ENCODE peak calls at places on chromosomes 7 and 10, in nine cellular contexts. X is CD8-positive, alpha-beta T cell; S is thoracic aorta; W is HFF-Myc; Y is GM12864; V is fibroblast of pulmonary artery; C is endothelial cell of umbilical vein; I is astrocyte of the spinal cord; Z is IMR-90. N is an unnamed sample.
A peak's percentile ranks its signal among the peaks of the same experiment; 100 is the strongest.

GRCh38 chr7:148303295-148304013 is 287.1 kb upstream of the C7orf33 start:
- DNase-seq in Y (no peak), W (no peak), X (no peak), C (no peak), I (peak; percentile 78), V (peak; percentile 67), S (peak; percentile 25), Z (no peak), N (peak; percentile 32)

GRCh38 chr10:109922353-109922975 is 847 bp downstream of the XPNPEP1 start:
- DNase-seq in X (no peak), W (no peak), V (no peak), Y (no peak), I (no peak), C (peak; percentile 10), Z (no peak), S (no peak), N (no peak)

GRCh38 chr7:29384277-29384676 is 179.4 kb upstream of the PRR15 start:
- DNase-seq in Y (no peak), X (no peak), I (no peak), C (no peak), Z (no peak), S (no peak), W (no peak), V (no peak), N (no peak)

GRCh38 chr7:134024729-134025128 is 102.4 kb upstream of the LRGUK start:
- DNase-seq in Z (peak; percentile 60), Y (no peak), W (no peak), S (no peak), V (peak; percentile 21), C (no peak), X (no peak), I (no peak), N (no peak)

GRCh38 chr7:112101083-112101846 is 104.9 kb downstream of the DOCK4 start:
- DNase-seq in X (no peak), C (no peak), Y (no peak), V (no peak), I (no peak), S (no peak), W (no peak), Z (no peak), N (no peak)

GRCh38 chr10:5094265-5095205 is at the start of gene AKR1C3:
- DNase-seq in I (peak; percentile 52), Z (peak; percentile 65), Y (no peak), C (peak; percentile 83), V (peak; percentile 89), S (no peak), X (no peak), W (peak; percentile 29), N (no peak)

GRCh38 chr7:15330943-15331342 is 230.9 kb downstream of the AGMO start:
- DNase-seq in C (no peak), I (no peak), X (no peak), V (no peak), S (no peak), W (no peak), Z (no peak), Y (no peak), N (no peak)

GRCh38 chr7:561631-562393 is 42.2 kb upstream of the PDGFA start:
- DNase-seq in X (no peak), S (no peak), C (no peak), W (no peak), Y (no peak), I (no peak), V (no peak), Z (no peak), N (peak; percentile 70)

GRCh38 chr7:84492565-84493034 is 298.0 kb upstream of the SEMA3A start:
- DNase-seq in C (no peak), W (peak; percentile 91), V (no peak), S (no peak), X (no peak), Z (no peak), I (no peak), Y (no peak), N (no peak)

GRCh38 chr7:77331938-77332695 is 84.0 kb downstream of the GSAP start:
- DNase-seq in V (peak; percentile 95), C (peak; percentile 93), Y (peak; percentile 90), I (peak; percentile 89), S (peak; percentile 60), X (no peak), Z (peak; percentile 92), W (peak; percentile 91), N (peak; percentile 63)

GRCh38 chr7:142862401-142863400 is 7.8 kb downstream of the EPHB6 start:
- DNase-seq in C (no peak), Y (no peak), I (no peak), X (no peak), V (no peak), W (no peak), Z (no peak), S (no peak), N (no peak)

GRCh38 chr7:142859411-142859810 is 4.5 kb downstream of the EPHB6 start:
- DNase-seq in S (no peak), W (no peak), X (no peak), Z (no peak), I (no peak), C (no peak), Y (no peak), V (no peak), N (no peak)

GRCh38 chr7:142857625-142858024 is 2.7 kb downstream of the EPHB6 start:
- DNase-seq in Z (no peak), W (no peak), S (no peak), C (no peak), Y (no peak), V (no peak), I (no peak), X (no peak), N (no peak)

GRCh38 chr7:142860968-142861367 is 6.1 kb downstream of the EPHB6 start:
- DNase-seq in V (no peak), C (no peak), W (no peak), I (no peak), Z (no peak), X (no peak), S (no peak), Y (no peak), N (no peak)

GRCh38 chr7:142859829-142860228 is 5.0 kb downstream of the EPHB6 start:
- DNase-seq in I (peak; percentile 56), C (no peak), X (no peak), Z (peak; percentile 2), W (no peak), Y (no peak), S (no peak), V (peak; percentile 66), N (no peak)
- H3K4me3 ChIP-seq in I (no peak overlapping the region), C (no peak overlapping the region), X (no peak overlapping the region), Z (no peak overlapping the region), W (no peak overlapping the region), Y (no peak overlapping the region), S (no peak overlapping the region), V (no peak overlapping the region), N (no peak overlapping the region)

DNA sequence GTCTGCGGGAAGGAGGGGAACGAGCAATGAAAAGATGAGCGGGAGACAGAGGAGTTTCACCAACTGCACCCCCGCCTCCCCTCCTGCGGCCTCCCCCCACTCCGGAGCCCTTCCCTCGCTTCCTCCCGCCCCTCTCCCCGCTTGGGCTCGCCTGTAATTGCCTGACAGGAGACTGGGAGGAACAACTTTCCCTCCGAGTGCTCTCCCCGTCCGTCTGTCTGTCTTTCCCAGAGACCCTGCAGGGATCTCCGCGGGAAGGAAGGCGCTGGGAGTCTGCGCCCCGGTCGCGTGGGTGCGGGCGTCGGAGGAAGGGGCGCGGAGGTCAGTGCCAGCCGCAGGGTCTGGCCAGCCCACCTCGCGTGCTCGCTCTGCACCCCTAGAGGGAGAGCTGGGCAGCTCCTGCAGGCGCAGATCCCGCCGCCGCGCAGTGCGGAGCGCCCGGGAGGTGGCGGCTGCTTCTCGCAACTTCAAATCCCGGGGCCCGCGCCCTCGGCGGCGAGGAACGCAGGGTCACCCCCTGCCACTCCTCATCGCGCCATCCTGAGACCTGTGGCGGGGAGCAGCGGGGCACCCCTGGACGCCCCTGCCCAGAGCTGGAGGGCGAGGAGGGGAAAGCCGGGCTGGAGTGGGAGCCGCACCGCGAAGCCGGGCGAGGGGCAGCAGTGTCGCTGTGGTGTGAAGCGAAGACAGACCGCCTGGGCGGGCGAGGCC is 527 bp upstream of the NRP1 start:
- DNase-seq in Y (no peak), C (peak; percentile 91), Z (peak; percentile 87), I (peak; percentile 94), S (no peak), W (no peak), X (no peak), V (peak; percentile 91), N (no peak)
- TF ChIP-seq CTCF in Y (no peak), C (peak; percentile 57), Z (peak; percentile 62), I (peak; percentile 64), S (peak; percentile 78), W (peak; percentile 50), X (no peak), V (peak; percentile 54), N (peak; percentile 68)

DNA sequence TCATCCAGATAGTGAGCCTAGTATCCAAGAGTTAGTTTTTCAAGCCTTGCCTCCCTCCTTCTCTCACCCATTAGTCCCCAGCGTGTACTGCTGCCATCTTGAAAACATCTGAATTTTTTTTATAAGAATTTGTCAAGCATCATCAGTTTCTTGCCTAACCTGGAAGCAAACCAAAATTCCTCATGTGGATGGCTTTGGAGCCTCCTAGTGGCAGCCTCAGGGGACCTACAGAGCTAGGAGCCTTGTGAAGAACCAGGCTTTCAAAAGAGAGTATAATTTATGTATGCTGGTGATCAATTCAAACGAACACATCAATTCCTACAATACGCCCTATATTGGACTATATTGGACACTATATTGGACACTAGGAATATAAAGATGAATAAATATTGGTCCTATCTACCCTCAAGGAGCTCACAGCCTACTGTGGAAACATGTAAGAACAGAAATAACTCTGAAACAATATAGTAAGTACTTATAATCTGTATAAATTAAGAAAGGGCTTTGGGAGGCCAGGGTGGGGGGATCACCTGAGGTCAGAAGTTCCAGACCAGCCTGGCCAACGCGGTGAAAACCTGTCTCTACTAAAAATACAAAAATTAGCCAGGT is 63.4 kb downstream of the HPSE2 start:
- DNase-seq in C (peak; percentile 11), Y (no peak), S (no peak), I (peak; percentile 8), V (peak; percentile 42), W (peak; percentile 37), Z (peak; percentile 51), X (no peak), N (peak; percentile 5)
- H3K4me3 ChIP-seq in C (no peak overlapping the region), Y (no peak overlapping the region), S (no peak overlapping the region), I (no peak overlapping the region), V (no peak overlapping the region), W (no peak overlapping the region), Z (no peak overlapping the region), X (no peak overlapping the region), N (no peak overlapping the region)

DNA sequence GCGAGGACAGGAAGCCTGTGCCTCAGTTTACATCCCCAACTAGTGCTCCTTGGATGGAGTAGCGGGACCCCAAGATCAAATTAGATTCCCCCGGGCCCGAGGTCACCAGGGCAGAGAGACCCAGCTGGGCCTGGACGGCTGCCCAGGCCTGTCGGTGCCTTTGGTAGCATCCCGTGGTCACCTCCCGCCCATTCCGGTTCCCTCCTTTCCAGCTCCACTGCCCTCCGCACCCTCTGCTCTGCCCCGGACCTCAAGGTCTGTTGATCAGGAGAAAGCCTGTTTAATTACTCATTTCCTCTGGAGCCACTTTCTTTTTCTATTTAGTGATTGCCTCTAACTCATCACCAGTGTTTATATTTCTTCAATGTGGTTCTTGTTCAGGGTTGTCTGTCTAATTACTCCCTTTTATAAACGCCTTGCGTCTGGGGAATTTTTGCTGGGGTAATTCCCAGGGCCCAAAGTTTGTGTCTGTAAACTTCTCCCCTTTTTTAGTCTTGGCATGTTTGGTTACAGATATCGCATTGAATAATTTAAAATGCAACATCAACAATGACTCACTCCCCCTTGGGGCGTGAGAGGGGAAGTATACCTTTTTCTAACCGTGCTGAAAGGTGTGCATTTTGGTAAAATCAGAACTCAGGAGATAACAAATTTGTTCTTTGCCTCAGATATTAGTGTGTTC is 1.9 kb downstream of the FOXK1 start:
- DNase-seq in Y (no peak), Z (peak; percentile 87), C (peak; percentile 80), X (peak; percentile 65), V (peak; percentile 69), S (no peak), I (peak; percentile 63), W (no peak), N (peak; percentile 71)
- TF ChIP-seq CTCF in Y (peak; percentile 32), Z (peak; percentile 10), C (no peak), X (peak; percentile 68), V (no peak), S (no peak), I (no peak), W (no peak), N (no peak)

GRCh38 chr10:78302989-78303854 is 269.6 kb downstream of the RPS24 start:
- DNase-seq in Y (peak; percentile 60), X (peak; percentile 94), W (peak; percentile 44), S (peak; percentile 73), Z (peak; percentile 85), I (peak; percentile 88), C (peak; percentile 97), V (peak; percentile 85), N (peak; percentile 50)
- H3K4me3 ChIP-seq in Y (peak overlapping the region; percentile 55), X (peak overlapping the region; percentile 73), W (peak overlapping the region; percentile 57), S (peak overlapping the region; percentile 78), Z (peak overlapping the region; percentile 62), I (peak overlapping the region; percentile 51), C (peak overlapping the region; percentile 59), V (peak overlapping the region; percentile 49), N (peak overlapping the region; percentile 44)

N was measured in kidney epithelial cell.